ENCODE peak calls at places on chromosomes 12 and 14, in four cellular contexts. W, H, I and T are unnamed samples.

GRCh38 chr14:68663385-68664076 is 129.3 kb downstream of the ZFP36L1 start:
- DNase-seq in H (no peak), I (no peak), W (no peak), T (no peak)

GRCh38 chr12:614727-615060 is 48.6 kb downstream of the NINJ2 start:
- DNase-seq in W (no peak), I (no peak), H (no peak), T (peak)

GRCh38 chr14:62053188-62053587 is 291.0 kb downstream of the SNAPC1 start:
- DNase-seq in W (no peak), H (no peak), I (no peak), T (no peak)

GRCh38 chr12:3293446-3294161 is 197.4 kb upstream of the PRMT8 start:
- DNase-seq in W (no peak), H (no peak), I (no peak), T (no peak)

GRCh38 chr14:95296595-95297365 is 22.9 kb downstream of the CLMN start:
- DNase-seq in I (no peak), H (no peak), W (no peak), T (peak)

GRCh38 chr12:86698581-86698980 is 442.4 kb upstream of the MGAT4C start:
- DNase-seq in H (no peak), W (no peak), I (no peak), T (no peak)

GRCh38 chr12:46244273-46244672 is 24.6 kb downstream of the SLC38A1 start:
- DNase-seq in I (no peak), H (no peak), W (no peak), T (no peak)

GRCh38 chr14:95477411-95478089 is 38.9 kb downstream of the SYNE3 start:
- DNase-seq in H (no peak), W (no peak), I (no peak), T (no peak)

GRCh38 chr14:91693342-91693741 is 38.5 kb downstream of the CATSPERB start:
- DNase-seq in I (no peak), H (no peak), W (no peak), T (no peak)

GRCh38 chr12:20099395-20099976 is 268.9 kb upstream of the PDE3A start:
- DNase-seq in H (peak), I (no peak), W (no peak), T (no peak)

GRCh38 chr12:60494249-60494648 is 898.4 kb downstream of the SLC16A7 start:
- DNase-seq in I (no peak), H (no peak), W (no peak), T (no peak)

GRCh38 chr12:49952396-49953055 is 2.0 kb downstream of the AQP2 start:
- DNase-seq in I (no peak), W (no peak), H (no peak), T (no peak)

GRCh38 chr14:80940146-80940545 is 1.4 kb downstream of the CEP128 start:
- DNase-seq in H (no peak), I (no peak), W (no peak), T (no peak)

GRCh38 chr12:5778823-5779222 is 166.2 kb downstream of the ANO2 start:
- DNase-seq in W (no peak), I (no peak), H (no peak), T (no peak)

GRCh38 chr14:83568141-83568540 is 1961.8 kb upstream of the FLRT2 start:
- DNase-seq in W (no peak), H (no peak), I (no peak), T (no peak)

GRCh38 chr12:48815281-48816110 is 2.8 kb upstream of the CACNB3 start:
- DNase-seq in I (peak), H (peak), W (peak), T (no peak)

GRCh38 chr12:94172031-94172430 is 23.7 kb downstream of the PLXNC1 start:
- DNase-seq in I (no peak), H (no peak), W (no peak), T (no peak)

GRCh38 chr14:106530423-106531107 is 1004.2 kb downstream of the TMEM121 start:
- DNase-seq in W (no peak), H (no peak), I (no peak), T (no peak)

GRCh38 chr12:75366629-75367028 is 24.3 kb upstream of the GLIPR1L2 start:
- DNase-seq in I (no peak), H (no peak), W (no peak), T (no peak)

GRCh38 chr14:94571950-94572349 is 9.3 kb upstream of the SERPINA5 start:
- DNase-seq in H (no peak), I (no peak), W (no peak), T (peak)

GRCh38 chr12:46770501-46771183 is 55.2 kb downstream of the SLC38A4 start:
- DNase-seq in I (no peak), H (peak), W (no peak), T (no peak)

GRCh38 chr12:116698131-116698495 is 39.8 kb downstream of the SPRING1 start:
- DNase-seq in H (no peak), I (no peak), W (no peak), T (no peak)

GRCh38 chr14:103816991-103817390 is 30.4 kb downstream of the PPP1R13B start:
- DNase-seq in I (no peak), W (no peak), H (no peak), T (no peak)

GRCh38 chr14:71703477-71703876 is 228.8 kb upstream of the RGS6 start:
- DNase-seq in I (no peak), H (peak), W (no peak), T (no peak)

GRCh38 chr14:33740531-33740930 is 210.3 kb downstream of the EGLN3 start:
- DNase-seq in I (no peak), W (no peak), H (no peak), T (no peak)

GRCh38 chr14:22781606-22782000 is 15.1 kb downstream of the OXA1L start:
- DNase-seq in I (no peak), H (no peak), W (no peak), T (no peak)

GRCh38 chr12:46516238-46516932 is 143.8 kb upstream of the SLC38A2 start:
- DNase-seq in H (no peak), W (no peak), I (no peak), T (no peak)

GRCh38 chr12:48008950-48009349 is 4.7 kb upstream of the COL2A1 start:
- DNase-seq in W (no peak), H (no peak), I (no peak), T (no peak)

GRCh38 chr12:50387487-50387886 is 8.9 kb downstream of the FAM186A start:
- DNase-seq in H (no peak), I (no peak), W (no peak), T (no peak)

GRCh38 chr12:29396774-29397173 is 15.8 kb upstream of the ERGIC2 start:
- DNase-seq in I (no peak), H (no peak), W (no peak), T (no peak)

GRCh38 chr12:101414533-101415119 is 7.1 kb upstream of the ARL1 start:
- DNase-seq in H (peak), I (peak), W (no peak), T (no peak)